ENCODE peak calls at places on chromosomes 11 and 22, in seven cellular contexts. W, H, J, D, K, O and Q are unnamed samples.

GRCh38 chr11:72589802-72590761 is 84.1 kb downstream of the PDE2A start:
- DNase-seq in W (peak), H (no peak), J (peak), D (no peak), K (peak), O (peak), Q (no peak)

GRCh38 chr11:30488304-30488998 is 97.7 kb downstream of the MPPED2 start:
- DNase-seq in W (no peak), H (peak), J (peak), D (no peak), K (peak), O (peak), Q (no peak)

GRCh38 chr11:69055598-69056516 is 7.1 kb downstream of the TPCN2 start:
- DNase-seq in W (no peak), H (no peak), J (no peak), D (no peak), K (no peak), O (no peak), Q (no peak)

GRCh38 chr11:77446911-77447629 is 26.8 kb downstream of the PAK1 start:
- DNase-seq in W (no peak), H (peak), J (no peak), D (no peak), K (no peak), O (peak), Q (no peak)

GRCh38 chr11:61775606-61776554 is 16.5 kb downstream of the TMEM258 start:
- DNase-seq in W (no peak), H (no peak), J (no peak), D (no peak), K (no peak), O (no peak), Q (no peak)

GRCh38 chr22:28885939-28886338 is 2.6 kb downstream of the ZNRF3 start:
- DNase-seq in W (no peak), H (no peak), J (no peak), D (no peak), K (no peak), O (no peak), Q (no peak)

GRCh38 chr11:61636676-61637075 is 43.5 kb upstream of the DAGLA start:
- DNase-seq in W (no peak), H (no peak), J (no peak), D (no peak), K (no peak), O (no peak), Q (no peak)

GRCh38 chr22:26735019-26735409 is 77.6 kb downstream of the MIAT start:
- DNase-seq in W (no peak), H (no peak), J (no peak), D (no peak), K (no peak), O (no peak), Q (no peak)

GRCh38 chr11:122661182-122661945 is 5.8 kb downstream of the UBASH3B start:
- DNase-seq in W (no peak), H (peak), J (no peak), D (peak), K (no peak), O (peak), Q (peak)

GRCh38 chr22:28904211-28904808 is 20.9 kb downstream of the ZNRF3 start:
- DNase-seq in W (no peak), H (no peak), J (peak), D (no peak), K (no peak), O (peak), Q (peak)

GRCh38 chr11:63608353-63609345 is 5.6 kb downstream of the PLAAT3 start:
- DNase-seq in W (no peak), H (peak), J (peak), D (peak), K (no peak), O (peak), Q (peak)

GRCh38 chr11:12746593-12747097 is 72.4 kb downstream of the TEAD1 start:
- DNase-seq in W (no peak), H (peak), J (peak), D (peak), K (peak), O (peak), Q (peak)

GRCh38 chr11:44326615-44327475 is 16.9 kb upstream of the ALX4 start:
- DNase-seq in W (no peak), H (no peak), J (no peak), D (peak), K (no peak), O (no peak), Q (no peak)

GRCh38 chr11:26095340-26095739 is 236.6 kb upstream of the ANO3 start:
- DNase-seq in W (no peak), H (no peak), J (no peak), D (no peak), K (no peak), O (no peak), Q (no peak)

GRCh38 chr22:39577900-39578299 is 7.3 kb downstream of the CACNA1I start:
- DNase-seq in W (no peak), H (no peak), J (no peak), D (no peak), K (no peak), O (no peak), Q (no peak)

GRCh38 chr11:65501005-65501529 is 2.2 kb downstream of the MALAT1 start:
- DNase-seq in W (no peak), H (no peak), J (peak), D (no peak), K (no peak), O (no peak), Q (peak)

GRCh38 chr11:11075515-11076171 is 217.8 kb upstream of the ZBED5 start:
- DNase-seq in W (no peak), H (no peak), J (no peak), D (no peak), K (no peak), O (no peak), Q (no peak)

GRCh38 chr22:30047364-30047738 is 32.9 kb upstream of the HORMAD2 start:
- DNase-seq in W (no peak), H (no peak), J (peak), D (no peak), K (no peak), O (no peak), Q (no peak)

GRCh38 chr22:28710889-28711285 is 30.7 kb downstream of the CHEK2 start:
- DNase-seq in W (no peak), H (no peak), J (peak), D (no peak), K (no peak), O (no peak), Q (no peak)

GRCh38 chr11:110098645-110099044 is 5.5 kb downstream of the ZC3H12C start:
- DNase-seq in W (no peak), H (peak), J (peak), D (no peak), K (no peak), O (peak), Q (no peak)

GRCh38 chr11:88310246-88310645 is 27.3 kb downstream of the CTSC start:
- DNase-seq in W (no peak), H (peak), J (peak), D (no peak), K (no peak), O (peak), Q (no peak)

GRCh38 chr11:95536049-95536448 is 253.5 kb downstream of the FAM76B start:
- DNase-seq in W (no peak), H (peak), J (no peak), D (no peak), K (no peak), O (peak), Q (no peak)

DNA sequence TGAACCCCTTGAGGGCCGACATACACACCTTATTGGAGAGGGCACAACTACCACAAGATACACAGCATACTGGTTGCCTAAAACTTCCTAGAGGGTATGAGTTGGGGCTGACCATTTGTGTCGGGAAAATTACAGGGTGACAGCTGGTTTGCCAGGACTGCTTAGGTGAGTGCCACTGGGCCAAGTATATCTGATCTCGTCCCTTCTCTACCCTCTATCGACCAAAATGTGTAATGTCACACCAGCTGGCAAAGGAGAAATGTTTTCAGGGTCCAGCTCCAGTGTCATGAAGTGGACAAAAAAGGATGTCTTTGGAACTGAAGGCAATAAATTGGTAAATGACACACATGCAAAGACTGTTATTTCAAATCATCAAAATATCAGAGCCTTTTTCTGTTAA is 126.1 kb downstream of the PGR start:
- DNase-seq in W (peak), H (peak), J (no peak), D (no peak), K (no peak), O (no peak), Q (no peak)
- TF ChIP-seq CTCF in W (no peak), H (no peak), J (peak), D (peak), K (no peak), O (no peak), Q (peak)

GRCh38 chr11:75775056-75775455 is 6.5 kb downstream of the DGAT2 start:
- DNase-seq in W (no peak), H (no peak), J (no peak), D (no peak), K (no peak), O (no peak), Q (no peak)
- TF ChIP-seq CTCF in W (no peak), H (no peak), J (no peak), D (no peak), K (no peak), O (no peak), Q (no peak)

DNA sequence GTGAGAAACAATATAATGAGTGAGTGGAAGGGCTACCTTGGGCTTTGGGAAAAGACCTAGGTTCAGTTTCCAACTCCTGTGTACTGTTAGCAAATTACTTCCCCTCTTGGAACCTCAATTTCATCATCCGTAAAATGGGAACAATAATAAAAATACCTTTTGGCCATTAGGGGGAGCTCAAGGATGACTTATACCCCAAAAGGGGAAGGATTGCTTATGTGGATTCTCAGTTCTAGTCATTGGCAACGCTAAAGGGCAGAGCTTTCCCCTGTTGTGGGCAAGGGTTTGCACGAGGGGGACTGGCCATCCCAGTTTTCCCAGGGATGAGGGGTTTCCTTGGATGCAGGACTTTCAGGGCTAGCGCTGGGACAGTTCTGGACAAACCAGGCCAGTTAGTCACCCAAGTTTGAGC is 3.1 kb upstream of the COMMD9 start:
- DNase-seq in W (peak), H (peak), J (peak), D (no peak), K (no peak), O (peak), Q (peak)
- TF ChIP-seq CTCF in W (peak), H (peak), J (peak), D (peak), K (peak), O (peak), Q (peak)

DNA sequence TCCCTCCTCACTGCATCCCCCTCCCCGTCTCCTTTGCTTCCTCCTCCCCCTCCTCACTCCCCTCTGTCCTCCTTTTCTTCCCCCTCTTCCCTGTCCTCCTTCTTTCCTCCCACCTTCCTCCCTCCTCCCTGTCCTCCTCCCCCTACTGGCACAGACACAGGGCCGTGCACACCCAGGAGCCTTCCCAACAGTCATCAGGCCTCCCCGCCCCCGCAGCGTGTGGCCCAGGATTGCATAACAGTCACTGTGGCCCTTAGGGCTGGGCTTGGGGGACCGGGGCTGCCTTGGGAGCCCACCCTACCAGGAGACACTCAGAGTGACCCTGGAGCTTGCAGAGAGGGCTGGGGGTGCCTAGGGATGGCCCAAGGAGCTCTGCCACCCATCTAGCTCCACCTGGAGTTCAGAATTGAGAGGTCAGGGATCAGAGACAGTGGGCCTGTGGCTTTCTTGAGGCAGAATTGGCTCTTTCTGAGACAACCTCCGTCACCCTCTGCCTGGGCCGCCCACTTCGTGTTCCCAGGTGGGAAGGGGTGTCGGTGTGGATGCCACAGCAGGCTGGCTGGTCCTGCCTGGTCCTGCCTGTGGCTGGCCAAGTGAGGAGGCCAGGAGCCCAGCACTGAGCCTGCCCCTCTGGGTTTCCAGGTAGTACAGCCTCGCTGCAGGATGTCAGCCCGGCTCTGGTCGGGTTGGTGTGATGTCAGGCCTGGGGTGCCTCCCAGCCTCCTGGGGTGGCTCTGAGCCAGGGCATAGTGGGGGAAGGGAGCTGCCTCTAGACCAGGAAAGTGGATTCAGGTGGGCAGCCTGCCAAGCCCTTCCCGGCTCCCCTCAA is 1.6 kb downstream of the SPI1 start:
- DNase-seq in W (no peak), H (no peak), J (no peak), D (no peak), K (no peak), O (no peak), Q (no peak)
- TF ChIP-seq CTCF in W (no peak), H (no peak), J (no peak), D (no peak), K (no peak), O (no peak), Q (no peak)

DNA sequence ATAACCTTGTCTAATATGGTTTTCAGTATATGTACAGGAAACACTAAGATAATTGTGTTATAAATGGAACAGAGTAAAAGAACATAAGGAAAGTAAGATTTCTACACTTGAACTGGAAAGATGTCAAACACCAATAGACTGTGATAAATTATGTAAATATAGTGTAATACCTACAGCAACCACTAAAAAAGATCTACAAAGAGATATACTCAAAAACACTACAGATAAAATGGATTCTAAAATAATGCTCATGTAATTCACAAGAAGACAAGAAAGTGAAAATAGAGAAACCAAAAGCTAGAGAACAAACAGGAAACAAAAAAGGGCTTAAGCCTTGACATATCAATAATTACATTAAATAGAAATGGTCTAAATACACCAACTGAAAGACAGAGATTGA is 30.9 kb downstream of the DEUP1 start:
- DNase-seq in W (no peak), H (no peak), J (no peak), D (no peak), K (no peak), O (no peak), Q (no peak)
- TF ChIP-seq CTCF in W (no peak), H (no peak), J (no peak), D (peak), K (no peak), O (no peak), Q (peak)